ENCODE peak calls at places on chromosomes 7 and 10, in six cellular contexts. X, W, Z, U, H and S are unnamed samples.
A peak's percentile ranks its signal among the peaks of the same experiment; 100 is the strongest.

GRCh38 chr7:143381427-143382125 is 431 bp downstream of the ZYX start:
- DNase-seq in Z (no peak), X (peak; percentile 86), H (peak; percentile 54), U (peak; percentile 74), W (no peak), S (peak; percentile 89)

GRCh38 chr7:81029523-81029922 is 110.7 kb upstream of the SEMA3C start:
- DNase-seq in W (no peak), U (no peak), Z (no peak), H (no peak), X (no peak), S (no peak)

GRCh38 chr10:133087679-133088523 is at the start of gene ADGRA1:
- DNase-seq in X (no peak), Z (no peak), W (no peak), H (no peak), U (no peak), S (no peak)

GRCh38 chr7:44145419-44145968 is 4.4 kb upstream of the MYL7 start:
- DNase-seq in W (peak; percentile 48), X (no peak), H (no peak), U (peak; percentile 24), Z (peak; percentile 44), S (peak; percentile 27)

GRCh38 chr7:337567-337951 is 47.6 kb downstream of the FOXL3 start:
- DNase-seq in H (no peak), W (no peak), U (no peak), Z (no peak), X (no peak), S (no peak)

GRCh38 chr10:109902992-109903947 is 20.0 kb downstream of the XPNPEP1 start:
- DNase-seq in X (no peak), Z (no peak), U (no peak), H (no peak), W (no peak), S (no peak)

GRCh38 chr10:86344281-86344680 is 22.3 kb downstream of the GRID1 start:
- DNase-seq in W (no peak), U (no peak), H (no peak), Z (no peak), X (no peak), S (no peak)

GRCh38 chr7:10022957-10023356 is 950.7 kb upstream of the PHF14 start:
- DNase-seq in W (no peak), X (no peak), U (no peak), Z (no peak), H (peak; percentile 0), S (no peak)

GRCh38 chr7:29598607-29599006 is 35.0 kb downstream of the PRR15 start:
- DNase-seq in W (no peak), U (peak; percentile 86), Z (no peak), H (no peak), X (no peak), S (no peak)

GRCh38 chr10:115084434-115084833 is 8.7 kb upstream of the ATRNL1 start:
- DNase-seq in W (no peak), Z (no peak), H (no peak), U (no peak), X (no peak), S (no peak)

GRCh38 chr10:130761032-130761575 is 550.4 kb downstream of the TCERG1L start:
- DNase-seq in X (no peak), H (no peak), U (no peak), W (no peak), Z (no peak), S (no peak)